ENCODE peak calls at places on chromosomes 2 and 18, in ten cellular contexts. One of them, this sample, is unnamed.

GRCh38 chr2:239466046-239466754 is 65.4 kb upstream of the HDAC4 start:
- DNase-seq in mucosa of descending colon: no peak
- DNase-seq in CD8-positive, alpha-beta memory T cell: no peak
- DNase-seq in EL: no peak
- DNase-seq in foreskin keratinocyte: no peak
- DNase-seq in activated CD4-positive, alpha-beta T cell treated with anti-CD3 and anti-CD28 coated beads, Interleukin-2, amount 50 U/mL, for 1 hour: no peak
- DNase-seq in GM13976: no peak
- DNase-seq in pancreas: no peak
- DNase-seq in AG08396: no peak
- DNase-seq in endothelial cell: no peak
- DNase-seq in this sample: no peak

GRCh38 chr18:22822024-22822423 is 111.1 kb upstream of the RBBP8 start:
- DNase-seq in mucosa of descending colon: no peak
- DNase-seq in CD8-positive, alpha-beta memory T cell: no peak
- DNase-seq in AG08396: peak
- DNase-seq in foreskin keratinocyte: peak
- DNase-seq in EL: peak
- DNase-seq in endothelial cell: no peak
- DNase-seq in pancreas: no peak
- DNase-seq in activated CD4-positive, alpha-beta T cell treated with anti-CD3 and anti-CD28 coated beads, Interleukin-2, amount 50 U/mL, for 1 hour: no peak
- DNase-seq in GM13976: no peak
- DNase-seq in this sample: no peak

GRCh38 chr2:10212827-10213226 is 89.9 kb upstream of the HPCAL1 start:
- DNase-seq in pancreas: no peak
- DNase-seq in AG08396: no peak
- DNase-seq in mucosa of descending colon: no peak
- DNase-seq in CD8-positive, alpha-beta memory T cell: no peak
- DNase-seq in foreskin keratinocyte: no peak
- DNase-seq in activated CD4-positive, alpha-beta T cell treated with anti-CD3 and anti-CD28 coated beads, Interleukin-2, amount 50 U/mL, for 1 hour: no peak
- DNase-seq in EL: no peak
- DNase-seq in endothelial cell: no peak
- DNase-seq in GM13976: no peak
- DNase-seq in this sample: no peak

GRCh38 chr2:216118474-216118873 is 9.3 kb downstream of the XRCC5 start:
- DNase-seq in mucosa of descending colon: no peak
- DNase-seq in AG08396: no peak
- DNase-seq in endothelial cell: no peak
- DNase-seq in GM13976: no peak
- DNase-seq in pancreas: no peak
- DNase-seq in CD8-positive, alpha-beta memory T cell: no peak
- DNase-seq in EL: no peak
- DNase-seq in foreskin keratinocyte: no peak
- DNase-seq in activated CD4-positive, alpha-beta T cell treated with anti-CD3 and anti-CD28 coated beads, Interleukin-2, amount 50 U/mL, for 1 hour: no peak
- DNase-seq in this sample: no peak

GRCh38 chr2:2536416-2537056 is 205.5 kb upstream of the MYT1L start:
- DNase-seq in CD8-positive, alpha-beta memory T cell: no peak
- DNase-seq in activated CD4-positive, alpha-beta T cell treated with anti-CD3 and anti-CD28 coated beads, Interleukin-2, amount 50 U/mL, for 1 hour: no peak
- DNase-seq in endothelial cell: no peak
- DNase-seq in foreskin keratinocyte: no peak
- DNase-seq in AG08396: no peak
- DNase-seq in pancreas: no peak
- DNase-seq in GM13976: no peak
- DNase-seq in mucosa of descending colon: no peak
- DNase-seq in EL: no peak
- DNase-seq in this sample: no peak

GRCh38 chr2:3200420-3200939 is 177.1 kb downstream of the EIPR1 start:
- DNase-seq in AG08396: no peak
- DNase-seq in EL: peak
- DNase-seq in foreskin keratinocyte: no peak
- DNase-seq in CD8-positive, alpha-beta memory T cell: no peak
- DNase-seq in mucosa of descending colon: no peak
- DNase-seq in endothelial cell: no peak
- DNase-seq in pancreas: no peak
- DNase-seq in activated CD4-positive, alpha-beta T cell treated with anti-CD3 and anti-CD28 coated beads, Interleukin-2, amount 50 U/mL, for 1 hour: no peak
- DNase-seq in GM13976: no peak
- DNase-seq in this sample: no peak

GRCh38 chr2:3257166-3257565 is 120.5 kb downstream of the EIPR1 start:
- DNase-seq in pancreas: no peak
- DNase-seq in AG08396: no peak
- DNase-seq in EL: no peak
- DNase-seq in endothelial cell: no peak
- DNase-seq in foreskin keratinocyte: peak
- DNase-seq in GM13976: no peak
- DNase-seq in CD8-positive, alpha-beta memory T cell: no peak
- DNase-seq in activated CD4-positive, alpha-beta T cell treated with anti-CD3 and anti-CD28 coated beads, Interleukin-2, amount 50 U/mL, for 1 hour: no peak
- DNase-seq in mucosa of descending colon: no peak
- DNase-seq in this sample: no peak

GRCh38 chr18:24600076-24600654 is 139.7 kb downstream of the HRH4 start:
- DNase-seq in endothelial cell: peak
- DNase-seq in activated CD4-positive, alpha-beta T cell treated with anti-CD3 and anti-CD28 coated beads, Interleukin-2, amount 50 U/mL, for 1 hour: no peak
- DNase-seq in GM13976: peak
- DNase-seq in foreskin keratinocyte: peak
- DNase-seq in EL: peak
- DNase-seq in AG08396: peak
- DNase-seq in pancreas: no peak
- DNase-seq in CD8-positive, alpha-beta memory T cell: no peak
- DNase-seq in mucosa of descending colon: no peak
- DNase-seq in this sample: peak

GRCh38 chr2:204010611-204011560 is 74.3 kb downstream of the ICOS start:
- DNase-seq in endothelial cell: no peak
- DNase-seq in EL: no peak
- DNase-seq in activated CD4-positive, alpha-beta T cell treated with anti-CD3 and anti-CD28 coated beads, Interleukin-2, amount 50 U/mL, for 1 hour: no peak
- DNase-seq in GM13976: no peak
- DNase-seq in AG08396: no peak
- DNase-seq in pancreas: no peak
- DNase-seq in CD8-positive, alpha-beta memory T cell: no peak
- DNase-seq in foreskin keratinocyte: peak
- DNase-seq in mucosa of descending colon: no peak
- DNase-seq in this sample: no peak

GRCh38 chr2:233404227-233404626 is 49.9 kb downstream of the DGKD start:
- DNase-seq in GM13976: peak
- DNase-seq in foreskin keratinocyte: peak
- DNase-seq in endothelial cell: peak
- DNase-seq in mucosa of descending colon: no peak
- DNase-seq in CD8-positive, alpha-beta memory T cell: peak
- DNase-seq in AG08396: peak
- DNase-seq in pancreas: no peak
- DNase-seq in activated CD4-positive, alpha-beta T cell treated with anti-CD3 and anti-CD28 coated beads, Interleukin-2, amount 50 U/mL, for 1 hour: peak
- DNase-seq in EL: peak
- DNase-seq in this sample: no peak

GRCh38 chr2:54457326-54458023 is 1.3 kb downstream of the SPTBN1 start:
- DNase-seq in endothelial cell: peak
- DNase-seq in foreskin keratinocyte: peak
- DNase-seq in CD8-positive, alpha-beta memory T cell: peak
- DNase-seq in mucosa of descending colon: no peak
- DNase-seq in pancreas: peak
- DNase-seq in GM13976: peak
- DNase-seq in AG08396: peak
- DNase-seq in activated CD4-positive, alpha-beta T cell treated with anti-CD3 and anti-CD28 coated beads, Interleukin-2, amount 50 U/mL, for 1 hour: no peak
- DNase-seq in EL: peak
- DNase-seq in this sample: peak

GRCh38 chr2:219459460-219460311 is 25.0 kb downstream of the SPEG start:
- DNase-seq in GM13976: peak
- DNase-seq in endothelial cell: peak
- DNase-seq in EL: peak
- DNase-seq in CD8-positive, alpha-beta memory T cell: peak
- DNase-seq in mucosa of descending colon: peak
- DNase-seq in activated CD4-positive, alpha-beta T cell treated with anti-CD3 and anti-CD28 coated beads, Interleukin-2, amount 50 U/mL, for 1 hour: peak
- DNase-seq in pancreas: peak
- DNase-seq in foreskin keratinocyte: no peak
- DNase-seq in AG08396: peak
- DNase-seq in this sample: peak

GRCh38 chr2:202030676-202031075 is 3.0 kb upstream of the FZD7 start:
- DNase-seq in mucosa of descending colon: no peak
- DNase-seq in activated CD4-positive, alpha-beta T cell treated with anti-CD3 and anti-CD28 coated beads, Interleukin-2, amount 50 U/mL, for 1 hour: no peak
- DNase-seq in pancreas: no peak
- DNase-seq in AG08396: peak
- DNase-seq in GM13976: no peak
- DNase-seq in endothelial cell: no peak
- DNase-seq in CD8-positive, alpha-beta memory T cell: no peak
- DNase-seq in EL: no peak
- DNase-seq in foreskin keratinocyte: no peak
- DNase-seq in this sample: no peak

GRCh38 chr2:84781942-84782716 is 98.8 kb downstream of the TRABD2A start:
- DNase-seq in pancreas: no peak
- DNase-seq in AG08396: peak
- DNase-seq in foreskin keratinocyte: peak
- DNase-seq in EL: no peak
- DNase-seq in GM13976: no peak
- DNase-seq in mucosa of descending colon: peak
- DNase-seq in activated CD4-positive, alpha-beta T cell treated with anti-CD3 and anti-CD28 coated beads, Interleukin-2, amount 50 U/mL, for 1 hour: peak
- DNase-seq in endothelial cell: no peak
- DNase-seq in CD8-positive, alpha-beta memory T cell: peak
- DNase-seq in this sample: no peak

GRCh38 chr2:44237221-44237620 is 38.1 kb upstream of the SLC3A1 start:
- DNase-seq in mucosa of descending colon: no peak
- DNase-seq in AG08396: no peak
- DNase-seq in foreskin keratinocyte: no peak
- DNase-seq in endothelial cell: no peak
- DNase-seq in GM13976: peak
- DNase-seq in activated CD4-positive, alpha-beta T cell treated with anti-CD3 and anti-CD28 coated beads, Interleukin-2, amount 50 U/mL, for 1 hour: peak
- DNase-seq in EL: no peak
- DNase-seq in pancreas: no peak
- DNase-seq in CD8-positive, alpha-beta memory T cell: peak
- DNase-seq in this sample: no peak

GRCh38 chr2:121640380-121641326 is 8.6 kb downstream of the CLASP1 start:
- DNase-seq in GM13976: no peak
- DNase-seq in pancreas: no peak
- DNase-seq in EL: no peak
- DNase-seq in endothelial cell: no peak
- DNase-seq in CD8-positive, alpha-beta memory T cell: no peak
- DNase-seq in activated CD4-positive, alpha-beta T cell treated with anti-CD3 and anti-CD28 coated beads, Interleukin-2, amount 50 U/mL, for 1 hour: no peak
- DNase-seq in foreskin keratinocyte: no peak
- DNase-seq in AG08396: no peak
- DNase-seq in mucosa of descending colon: no peak
- DNase-seq in this sample: no peak

GRCh38 chr2:8494589-8494988 is 187.3 kb upstream of the ID2 start:
- DNase-seq in EL: no peak
- DNase-seq in pancreas: no peak
- DNase-seq in AG08396: no peak
- DNase-seq in activated CD4-positive, alpha-beta T cell treated with anti-CD3 and anti-CD28 coated beads, Interleukin-2, amount 50 U/mL, for 1 hour: no peak
- DNase-seq in mucosa of descending colon: peak
- DNase-seq in endothelial cell: no peak
- DNase-seq in foreskin keratinocyte: no peak
- DNase-seq in GM13976: no peak
- DNase-seq in CD8-positive, alpha-beta memory T cell: no peak
- DNase-seq in this sample: no peak

GRCh38 chr2:240790370-240791210 is 29.4 kb downstream of the KIF1A start:
- DNase-seq in endothelial cell: no peak
- DNase-seq in AG08396: no peak
- DNase-seq in mucosa of descending colon: peak
- DNase-seq in pancreas: no peak
- DNase-seq in activated CD4-positive, alpha-beta T cell treated with anti-CD3 and anti-CD28 coated beads, Interleukin-2, amount 50 U/mL, for 1 hour: no peak
- DNase-seq in foreskin keratinocyte: no peak
- DNase-seq in GM13976: no peak
- DNase-seq in CD8-positive, alpha-beta memory T cell: no peak
- DNase-seq in EL: no peak
- DNase-seq in this sample: peak

GRCh38 chr2:142180820-142181533 is 50.2 kb upstream of the LRP1B start:
- DNase-seq in foreskin keratinocyte: no peak
- DNase-seq in AG08396: peak
- DNase-seq in GM13976: no peak
- DNase-seq in EL: peak
- DNase-seq in activated CD4-positive, alpha-beta T cell treated with anti-CD3 and anti-CD28 coated beads, Interleukin-2, amount 50 U/mL, for 1 hour: no peak
- DNase-seq in pancreas: no peak
- DNase-seq in CD8-positive, alpha-beta memory T cell: no peak
- DNase-seq in endothelial cell: peak
- DNase-seq in mucosa of descending colon: peak
- DNase-seq in this sample: peak

GRCh38 chr18:52002600-52002999 is 337.4 kb upstream of the DCC start:
- DNase-seq in GM13976: no peak
- DNase-seq in mucosa of descending colon: no peak
- DNase-seq in CD8-positive, alpha-beta memory T cell: no peak
- DNase-seq in AG08396: no peak
- DNase-seq in activated CD4-positive, alpha-beta T cell treated with anti-CD3 and anti-CD28 coated beads, Interleukin-2, amount 50 U/mL, for 1 hour: no peak
- DNase-seq in endothelial cell: no peak
- DNase-seq in foreskin keratinocyte: no peak
- DNase-seq in EL: no peak
- DNase-seq in pancreas: no peak
- DNase-seq in this sample: no peak

GRCh38 chr2:234478121-234478858 is 18.6 kb downstream of the ARL4C start:
- DNase-seq in mucosa of descending colon: no peak
- DNase-seq in AG08396: no peak
- DNase-seq in endothelial cell: no peak
- DNase-seq in CD8-positive, alpha-beta memory T cell: no peak
- DNase-seq in GM13976: no peak
- DNase-seq in foreskin keratinocyte: peak
- DNase-seq in EL: no peak
- DNase-seq in pancreas: no peak
- DNase-seq in activated CD4-positive, alpha-beta T cell treated with anti-CD3 and anti-CD28 coated beads, Interleukin-2, amount 50 U/mL, for 1 hour: no peak
- DNase-seq in this sample: no peak

GRCh38 chr2:219249203-219249980 is 3.7 kb upstream of the TUBA4B start:
- DNase-seq in GM13976: peak
- DNase-seq in activated CD4-positive, alpha-beta T cell treated with anti-CD3 and anti-CD28 coated beads, Interleukin-2, amount 50 U/mL, for 1 hour: peak
- DNase-seq in endothelial cell: peak
- DNase-seq in EL: peak
- DNase-seq in pancreas: peak
- DNase-seq in foreskin keratinocyte: peak
- DNase-seq in mucosa of descending colon: peak
- DNase-seq in AG08396: peak
- DNase-seq in CD8-positive, alpha-beta memory T cell: peak
- DNase-seq in this sample: peak

GRCh38 chr2:12594590-12594989 is 122.1 kb upstream of the TRIB2 start:
- DNase-seq in GM13976: no peak
- DNase-seq in endothelial cell: no peak
- DNase-seq in EL: no peak
- DNase-seq in activated CD4-positive, alpha-beta T cell treated with anti-CD3 and anti-CD28 coated beads, Interleukin-2, amount 50 U/mL, for 1 hour: no peak
- DNase-seq in CD8-positive, alpha-beta memory T cell: no peak
- DNase-seq in AG08396: no peak
- DNase-seq in foreskin keratinocyte: peak
- DNase-seq in mucosa of descending colon: no peak
- DNase-seq in pancreas: no peak
- DNase-seq in this sample: no peak

GRCh38 chr18:73615506-73615905 is 532.1 kb downstream of the FBXO15 start:
- DNase-seq in mucosa of descending colon: no peak
- DNase-seq in endothelial cell: no peak
- DNase-seq in AG08396: no peak
- DNase-seq in activated CD4-positive, alpha-beta T cell treated with anti-CD3 and anti-CD28 coated beads, Interleukin-2, amount 50 U/mL, for 1 hour: no peak
- DNase-seq in CD8-positive, alpha-beta memory T cell: no peak
- DNase-seq in foreskin keratinocyte: peak
- DNase-seq in EL: peak
- DNase-seq in GM13976: no peak
- DNase-seq in pancreas: no peak
- DNase-seq in this sample: no peak

GRCh38 chr2:237720444-237720843 is 78.1 kb upstream of the RBM44 start:
- DNase-seq in activated CD4-positive, alpha-beta T cell treated with anti-CD3 and anti-CD28 coated beads, Interleukin-2, amount 50 U/mL, for 1 hour: no peak
- DNase-seq in pancreas: no peak
- DNase-seq in mucosa of descending colon: no peak
- DNase-seq in foreskin keratinocyte: no peak
- DNase-seq in EL: no peak
- DNase-seq in endothelial cell: no peak
- DNase-seq in AG08396: no peak
- DNase-seq in GM13976: no peak
- DNase-seq in CD8-positive, alpha-beta memory T cell: no peak
- DNase-seq in this sample: no peak

GRCh38 chr2:38158361-38159128 is 82.6 kb upstream of the CYP1B1 start:
- DNase-seq in EL: no peak
- DNase-seq in pancreas: no peak
- DNase-seq in CD8-positive, alpha-beta memory T cell: no peak
- DNase-seq in AG08396: no peak
- DNase-seq in foreskin keratinocyte: no peak
- DNase-seq in GM13976: no peak
- DNase-seq in activated CD4-positive, alpha-beta T cell treated with anti-CD3 and anti-CD28 coated beads, Interleukin-2, amount 50 U/mL, for 1 hour: no peak
- DNase-seq in mucosa of descending colon: no peak
- DNase-seq in endothelial cell: no peak
- DNase-seq in this sample: no peak

GRCh38 chr2:118856978-118857676 is 9.7 kb upstream of the EN1 start:
- DNase-seq in mucosa of descending colon: no peak
- DNase-seq in activated CD4-positive, alpha-beta T cell treated with anti-CD3 and anti-CD28 coated beads, Interleukin-2, amount 50 U/mL, for 1 hour: no peak
- DNase-seq in EL: no peak
- DNase-seq in foreskin keratinocyte: no peak
- DNase-seq in AG08396: no peak
- DNase-seq in endothelial cell: no peak
- DNase-seq in pancreas: no peak
- DNase-seq in CD8-positive, alpha-beta memory T cell: no peak
- DNase-seq in GM13976: peak
- DNase-seq in this sample: no peak

GRCh38 chr2:117789505-117789904 is 25.0 kb upstream of the DDX18 start:
- DNase-seq in AG08396: no peak
- DNase-seq in foreskin keratinocyte: no peak
- DNase-seq in mucosa of descending colon: no peak
- DNase-seq in activated CD4-positive, alpha-beta T cell treated with anti-CD3 and anti-CD28 coated beads, Interleukin-2, amount 50 U/mL, for 1 hour: no peak
- DNase-seq in CD8-positive, alpha-beta memory T cell: no peak
- DNase-seq in endothelial cell: no peak
- DNase-seq in EL: no peak
- DNase-seq in GM13976: no peak
- DNase-seq in pancreas: no peak
- DNase-seq in this sample: no peak